ENCODE peak calls at places on chromosomes 12 and 14, in ten cellular contexts. J, B, K, Z, U, P, D, G, X and A are unnamed samples.

GRCh38 chr14:99784508-99784907 is 8.7 kb upstream of the EML1 start:
- DNase-seq in J (no peak), B (no peak), K (no peak), Z (no peak), U (peak; percentile 44), P (no peak), D (no peak), G (peak; percentile 92), X (no peak), A (no peak)

GRCh38 chr14:93132472-93133065 is 16.8 kb upstream of the ITPK1 start:
- DNase-seq in J (peak; percentile 63), B (no peak), K (no peak), Z (no peak), U (no peak), P (peak; percentile 52), D (no peak), G (peak; percentile 70), X (no peak), A (no peak)

GRCh38 chr14:94025720-94026119 is 420 bp upstream of the OTUB2 start:
- DNase-seq in J (no peak), B (no peak), K (no peak), Z (no peak), U (no peak), P (no peak), D (no peak), G (no peak), X (no peak), A (no peak)

GRCh38 chr14:20866194-20866593 is 25.0 kb upstream of the RNASE3 start:
- DNase-seq in J (no peak), B (no peak), K (no peak), Z (no peak), U (no peak), P (no peak), D (no peak), G (no peak), X (no peak), A (no peak)

GRCh38 chr14:72962829-72963312 is 36.6 kb downstream of the DCAF4 start:
- DNase-seq in J (no peak), B (peak; percentile 62), K (peak; percentile 92), Z (no peak), U (no peak), P (peak; percentile 27), D (peak; percentile 12), G (peak; percentile 48), X (no peak), A (no peak)

GRCh38 chr14:99247091-99247729 is 24.8 kb downstream of the BCL11B start:
- DNase-seq in J (no peak), B (no peak), K (no peak), Z (no peak), U (no peak), P (no peak), D (no peak), G (no peak), X (no peak), A (no peak)

GRCh38 chr14:24058951-24059475 is 7.2 kb downstream of the CARMIL3 start:
- DNase-seq in J (no peak), B (no peak), K (no peak), Z (peak; percentile 54), U (no peak), P (no peak), D (no peak), G (no peak), X (no peak), A (no peak)

GRCh38 chr12:92146865-92147264 is 1.2 kb upstream of the BTG1 start:
- DNase-seq in J (no peak), B (no peak), K (no peak), Z (no peak), U (no peak), P (no peak), D (no peak), G (no peak), X (no peak), A (no peak)

GRCh38 chr12:28171356-28172060 is 18.7 kb upstream of the CCDC91 start:
- DNase-seq in J (no peak), B (no peak), K (no peak), Z (no peak), U (no peak), P (no peak), D (no peak), G (no peak), X (no peak), A (no peak)

GRCh38 chr14:76446921-76447320 is 71.0 kb downstream of the ESRRB start:
- DNase-seq in J (no peak), B (no peak), K (no peak), Z (no peak), U (no peak), P (no peak), D (no peak), G (no peak), X (no peak), A (no peak)

GRCh38 chr12:80211671-80212070 is 112.3 kb downstream of the OTOGL start:
- DNase-seq in J (no peak), B (no peak), K (no peak), Z (no peak), U (no peak), P (no peak), D (no peak), G (no peak), X (no peak), A (no peak)

GRCh38 chr14:35159742-35160409 is 37.5 kb downstream of the PRORP start:
- DNase-seq in J (no peak), B (peak; percentile 16), K (peak; percentile 88), Z (no peak), U (no peak), P (peak; percentile 90), D (no peak), G (peak; percentile 94), X (no peak), A (no peak)

GRCh38 chr12:3262466-3262865 is 185.3 kb downstream of the TSPAN9 start:
- DNase-seq in J (no peak), B (no peak), K (no peak), Z (no peak), U (no peak), P (no peak), D (no peak), G (no peak), X (no peak), A (no peak)

GRCh38 chr12:3263282-3263681 is 186.1 kb downstream of the TSPAN9 start:
- DNase-seq in J (no peak), B (no peak), K (no peak), Z (no peak), U (no peak), P (no peak), D (no peak), G (no peak), X (no peak), A (no peak)

GRCh38 chr12:3261782-3262359 is 184.7 kb downstream of the TSPAN9 start:
- DNase-seq in J (no peak), B (no peak), K (no peak), Z (no peak), U (no peak), P (no peak), D (no peak), G (no peak), X (no peak), A (no peak)

GRCh38 chr12:3265406-3265805 is 188.2 kb downstream of the TSPAN9 start:
- DNase-seq in J (no peak), B (no peak), K (no peak), Z (no peak), U (no peak), P (no peak), D (no peak), G (no peak), X (no peak), A (no peak)

DNA sequence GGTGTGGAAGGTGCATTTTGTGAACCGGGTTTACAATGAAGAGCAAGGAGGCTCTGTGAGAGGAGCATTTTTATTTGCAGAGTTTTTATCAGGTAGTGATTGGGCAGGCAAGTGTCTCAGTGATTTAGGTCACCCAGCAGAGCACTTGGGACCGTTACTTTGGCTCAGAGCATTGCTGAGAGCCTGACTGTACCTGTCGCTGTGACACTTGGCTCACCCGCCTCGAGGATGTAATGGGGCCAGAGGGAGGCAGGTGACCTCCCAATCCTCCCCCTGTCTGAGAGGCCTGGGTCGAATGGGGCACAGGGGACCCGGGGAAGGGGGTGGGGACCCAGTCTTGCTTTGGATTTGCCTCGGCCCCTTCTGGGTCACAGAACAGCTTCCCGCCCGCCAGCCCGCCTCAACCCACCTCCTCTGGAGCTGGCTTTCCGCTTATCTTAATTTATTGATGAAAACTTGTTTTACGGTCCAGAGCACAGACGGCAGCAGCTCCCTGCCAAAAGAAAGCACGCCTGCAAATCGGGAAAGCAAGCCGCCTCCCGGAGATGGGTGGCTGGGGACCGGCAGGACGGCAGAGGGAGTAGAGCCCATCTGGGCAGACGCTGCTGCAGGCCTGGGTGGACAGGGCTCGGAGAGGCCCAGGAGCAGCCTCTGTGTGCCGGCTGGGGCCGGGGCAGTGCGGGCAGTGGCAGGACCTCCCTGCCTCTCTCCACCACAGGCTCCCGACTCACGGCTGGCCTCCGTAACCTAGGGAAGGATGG is 186.9 kb downstream of the TSPAN9 start:
- DNase-seq in J (no peak), B (no peak), K (no peak), Z (no peak), U (no peak), P (no peak), D (no peak), G (no peak), X (peak; percentile 78), A (no peak)
- TF ChIP-seq CTCF in J (no peak), B (no peak), K (no peak), Z (no peak), U (no peak), P (no peak), D (no peak), G (no peak), X (no peak), A (no peak)

DNA sequence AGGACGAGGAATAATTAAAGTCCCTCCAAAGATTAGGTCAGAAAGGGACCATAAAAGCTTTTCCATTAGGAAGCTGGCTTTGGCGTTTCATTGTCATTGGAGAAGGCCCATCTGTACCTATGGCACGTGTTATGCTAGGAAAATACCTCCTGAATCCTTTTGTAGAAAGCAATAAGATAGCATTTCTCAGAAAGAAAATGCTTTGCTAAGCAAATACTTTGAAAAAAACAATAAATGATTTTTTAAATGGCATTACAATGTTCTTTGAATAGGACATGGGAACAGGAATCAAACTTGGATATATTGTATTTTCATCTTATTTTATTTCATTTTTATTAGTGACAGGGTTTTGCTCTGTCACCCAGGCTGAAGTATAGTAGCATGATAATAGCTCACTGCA is 967.7 kb downstream of the NRXN3 start:
- DNase-seq in J (no peak), B (no peak), K (no peak), Z (no peak), U (no peak), P (no peak), D (no peak), G (no peak), X (no peak), A (no peak)
- TF ChIP-seq POLR2AphosphoS5 in J (no peak), B (no peak), K (no peak), Z (no peak), U (no peak), P (no peak), D (no peak), G (no peak), X (no peak), A (no peak)

GRCh38 chr14:105889666-105890473 is 363.5 kb downstream of the TMEM121 start:
- DNase-seq in J (no peak), B (peak; percentile 3), K (no peak), Z (peak; percentile 48), U (peak; percentile 67), P (no peak), D (peak; percentile 4), G (no peak), X (peak; percentile 35), A (peak; percentile 65)
- TF ChIP-seq POLR2A in J (no peak), B (no peak), K (no peak), Z (no peak), U (no peak), P (no peak), D (no peak), G (no peak), X (no peak), A (no peak)

GRCh38 chr12:123075591-123076171 is 75.2 kb downstream of the PITPNM2 start:
- DNase-seq in J (peak; percentile 46), B (peak; percentile 51), K (no peak), Z (no peak), U (no peak), P (no peak), D (peak; percentile 33), G (peak; percentile 78), X (peak; percentile 43), A (peak; percentile 90)
- TF ChIP-seq CTCF in J (no peak), B (peak; percentile 52), K (no peak), Z (no peak), U (no peak), P (no peak), D (no peak), G (peak; percentile 73), X (peak; percentile 13), A (peak; percentile 2)